ENCODE peak calls at places on chromosomes 2 and 18, in four cellular contexts. Y is K562, W is HepG2, O is GM12878. D is an unnamed sample.
A peak's percentile ranks its signal among the peaks of the same experiment; 100 is the strongest.

GRCh38 chr2:239767016-239767905 is 257.9 kb downstream of the NDUFA10 start:
- DNase-seq in Y (no peak), W (no peak), O (no peak), D (no peak)

GRCh38 chr18:69943021-69943420 is 4.7 kb downstream of the CD226 start:
- DNase-seq in Y (no peak), W (no peak), O (no peak), D (peak; percentile 21)

GRCh38 chr18:22670914-22671313 is 253.2 kb upstream of the CTAGE1 start:
- DNase-seq in Y (no peak), W (no peak), O (peak; percentile 19), D (no peak)

GRCh38 chr2:71827973-71828372 is 319.7 kb downstream of the CYP26B1 start:
- DNase-seq in Y (no peak), W (no peak), O (no peak), D (no peak)

GRCh38 chr18:44036500-44036899 is 644.2 kb upstream of the SETBP1 start:
- DNase-seq in Y (no peak), W (no peak), O (no peak), D (no peak)

GRCh38 chr2:7009207-7009911 is 92.1 kb downstream of the RNF144A start:
- DNase-seq in Y (no peak), W (no peak), O (no peak), D (peak; percentile 17)

GRCh38 chr2:219177594-219178376 is at the start of gene RETREG2:
- DNase-seq in Y (peak; percentile 89), W (peak; percentile 93), O (peak; percentile 72), D (peak; percentile 94)

GRCh38 chr18:11040823-11041712 is 108.3 kb downstream of the PIEZO2 start:
- DNase-seq in Y (peak; percentile 47), W (peak; percentile 94), O (no peak), D (peak; percentile 83)

GRCh38 chr2:112660138-112660537 is 14.4 kb downstream of the SLC20A1 start:
- DNase-seq in Y (no peak), W (no peak), O (no peak), D (no peak)

GRCh38 chr18:49510393-49511115 is 23.5 kb upstream of the C18orf32 start:
- DNase-seq in Y (peak; percentile 53), W (no peak), O (no peak), D (peak; percentile 71)

GRCh38 chr2:140698736-140699135 is 1432.1 kb downstream of the LRP1B start:
- DNase-seq in Y (no peak), W (no peak), O (no peak), D (no peak)

GRCh38 chr2:132416996-132417395 is 391 bp downstream of the GPR39 start:
- DNase-seq in Y (no peak), W (no peak), O (no peak), D (no peak)

GRCh38 chr2:9807056-9807455 is 36.2 kb upstream of the TAF1B start:
- DNase-seq in Y (no peak), W (no peak), O (no peak), D (no peak)

GRCh38 chr2:159987136-159987535 is 75.3 kb downstream of the PLA2R1 start:
- DNase-seq in Y (no peak), W (no peak), O (no peak), D (no peak)

GRCh38 chr2:233705911-233706506 is 6.7 kb upstream of the UGT1A5 start:
- DNase-seq in Y (no peak), W (no peak), O (no peak), D (no peak)

GRCh38 chr2:240430595-240430994 is 4.9 kb upstream of the GPC1 start:
- DNase-seq in Y (no peak), W (no peak), O (no peak), D (no peak)

GRCh38 chr2:91748869-91749268 is 3057.4 kb downstream of the RPIA start:
- DNase-seq in Y (no peak), W (no peak), O (no peak), D (peak; percentile 20)

GRCh38 chr2:95262896-95263542 is 11.2 kb upstream of the PROM2 start:
- DNase-seq in Y (no peak), W (no peak), O (no peak), D (no peak)

GRCh38 chr18:79789901-79790885 is 7.5 kb upstream of the KCNG2 start:
- DNase-seq in Y (no peak), W (no peak), O (no peak), D (no peak)

GRCh38 chr18:394997-395383 is 105.5 kb downstream of the COLEC12 start:
- DNase-seq in Y (no peak), W (no peak), O (no peak), D (no peak)

GRCh38 chr2:2877427-2877826 is 500.2 kb downstream of the EIPR1 start:
- DNase-seq in Y (no peak), W (no peak), O (no peak), D (no peak)

GRCh38 chr2:170845343-170845742 is 28.7 kb downstream of the GAD1 start:
- DNase-seq in Y (peak; percentile 76), W (no peak), O (no peak), D (peak; percentile 84)

GRCh38 chr18:11070593-11070992 is 78.8 kb downstream of the PIEZO2 start:
- DNase-seq in Y (no peak), W (no peak), O (no peak), D (no peak)

GRCh38 chr2:220198911-220199310 is 571.5 kb downstream of the SLC4A3 start:
- DNase-seq in Y (no peak), W (no peak), O (no peak), D (no peak)

GRCh38 chr2:117835990-117836760 is 21.7 kb downstream of the DDX18 start:
- DNase-seq in Y (peak; percentile 53), W (peak; percentile 54), O (no peak), D (peak; percentile 93)

GRCh38 chr2:30354150-30354549 is 92.9 kb upstream of the LCLAT1 start:
- DNase-seq in Y (no peak), W (no peak), O (no peak), D (no peak)

GRCh38 chr2:75321558-75321957 is 122.2 kb upstream of the TACR1 start:
- DNase-seq in Y (no peak), W (no peak), O (no peak), D (no peak)

GRCh38 chr2:46825958-46826897 is 89.4 kb downstream of the MCFD2 start:
- DNase-seq in Y (no peak), W (no peak), O (no peak), D (no peak)

GRCh38 chr2:54114936-54115283 is 505 bp upstream of the ACYP2 start:
- DNase-seq in Y (no peak), W (peak; percentile 24), O (no peak), D (no peak)

GRCh38 chr2:17171446-17172049 is 346.7 kb downstream of the RAD51AP2 start:
- DNase-seq in Y (peak; percentile 53), W (peak; percentile 45), O (no peak), D (peak; percentile 76)

GRCh38 chr2:163185160-163185559 is 346.6 kb upstream of the KCNH7 start:
- DNase-seq in Y (no peak), W (no peak), O (no peak), D (no peak)

GRCh38 chr2:163187995-163188655 is 349.6 kb upstream of the KCNH7 start:
- DNase-seq in Y (no peak), W (no peak), O (no peak), D (no peak)

GRCh38 chr2:163187119-163187518 is 348.6 kb upstream of the KCNH7 start:
- DNase-seq in Y (no peak), W (no peak), O (no peak), D (no peak)

DNA sequence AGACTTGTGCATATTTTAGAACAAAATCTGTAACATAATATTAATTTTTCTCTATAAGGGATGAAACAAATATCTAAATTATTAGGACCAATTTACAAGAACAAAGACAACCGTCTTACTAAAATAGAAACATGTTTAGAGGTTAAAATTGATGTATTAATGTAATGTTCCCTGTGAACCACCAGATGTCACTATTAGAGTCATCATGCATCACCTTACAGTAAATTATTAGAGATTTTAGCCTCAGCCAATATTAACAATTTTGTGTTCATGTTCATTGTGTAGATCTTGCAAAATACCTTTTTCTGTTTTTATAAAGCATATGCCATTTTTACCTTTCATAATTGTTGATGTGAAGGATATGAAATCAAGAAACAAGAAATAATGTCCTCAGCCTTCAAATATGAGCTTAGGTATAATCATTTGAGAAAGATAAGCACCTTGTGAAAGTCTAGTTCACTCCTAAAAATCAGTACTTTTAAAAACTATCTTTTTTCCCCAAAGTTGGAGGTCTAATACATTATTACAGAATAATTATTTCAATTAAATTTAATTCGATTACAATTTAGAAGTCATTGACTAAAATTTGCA is 344.3 kb upstream of the KCNH7 start:
- DNase-seq in Y (no peak), W (no peak), O (no peak), D (peak; percentile 22)
- TF ChIP-seq CTCF in Y (no peak), W (peak; percentile 56), O (peak; percentile 45), D (peak; percentile 73)

GRCh38 chr2:120421126-120421829 is 75.3 kb downstream of the INHBB start:
- DNase-seq in Y (no peak), W (no peak), O (no peak), D (no peak)

GRCh38 chr2:120419955-120420354 is 74.0 kb downstream of the INHBB start:
- DNase-seq in Y (no peak), W (no peak), O (no peak), D (no peak)

GRCh38 chr2:120422761-120423160 is 76.8 kb downstream of the INHBB start:
- DNase-seq in Y (no peak), W (no peak), O (no peak), D (no peak)

GRCh38 chr2:120423167-120423943 is 77.4 kb downstream of the INHBB start:
- DNase-seq in Y (no peak), W (no peak), O (no peak), D (no peak)

DNA sequence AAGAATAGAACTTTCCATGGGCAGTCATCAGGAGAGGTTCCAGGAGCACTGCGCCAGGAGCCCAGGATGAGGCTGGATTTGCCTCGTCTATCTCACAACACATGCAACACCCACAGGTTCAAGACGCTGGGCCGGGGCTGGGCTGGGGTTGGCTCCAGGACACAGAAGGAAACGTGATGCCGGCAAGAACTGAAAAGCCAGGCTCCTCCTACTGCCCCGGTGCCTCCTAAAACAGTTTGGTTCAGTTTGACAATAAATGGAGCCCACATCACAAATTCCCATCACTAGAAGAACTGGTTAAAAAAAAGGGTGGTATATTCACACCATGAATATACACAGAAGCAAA is 75.9 kb downstream of the INHBB start:
- DNase-seq in Y (no peak), W (no peak), O (no peak), D (no peak)
- TF ChIP-seq CREB1 in Y (no peak), W (no peak), O (no peak), D (no peak)

GRCh38 chr2:101983928-101984327 is 7.8 kb upstream of the IL1R2 start:
- DNase-seq in Y (no peak), W (peak; percentile 40), O (no peak), D (no peak)
- TF ChIP-seq REST in Y (no peak), W (no peak), O (no peak), D (no peak)

GRCh38 chr2:137886432-137886831 is 77.8 kb upstream of the HNMT start:
- DNase-seq in Y (peak; percentile 9), W (peak; percentile 83), O (no peak), D (peak; percentile 60)
- TF ChIP-seq CTCF in Y (no peak), W (peak; percentile 65), O (no peak), D (peak; percentile 71)

D was measured in GM23338.